ENCODE peak calls at places on chromosomes 11 and 22, in five cellular contexts. Q is A549, W is endothelial cell, M is sigmoid colon, A is GM20000. P is an unnamed sample.

GRCh38 chr11:19560156-19560555 is 152.5 kb upstream of the NAV2 start:
- DNase-seq in Q (no peak), M (no peak), W (no peak), A (no peak), P (no peak)

GRCh38 chr11:76237914-76238313 is 31.6 kb upstream of the WNT11 start:
- DNase-seq in W (no peak), A (no peak), M (no peak), Q (peak), P (no peak)

GRCh38 chr22:43269325-43270040 is 73.7 kb downstream of the SCUBE1 start:
- DNase-seq in M (no peak), W (no peak), Q (no peak), A (no peak), P (no peak)

GRCh38 chr11:88246680-88247079 is 71.4 kb upstream of the RAB38 start:
- DNase-seq in Q (no peak), A (no peak), M (no peak), W (no peak), P (no peak)

GRCh38 chr11:68867067-68867466 is 25.4 kb upstream of the CPT1A start:
- DNase-seq in W (no peak), Q (no peak), M (no peak), A (no peak), P (peak)

GRCh38 chr11:30786392-30787120 is 200.4 kb upstream of the MPPED2 start:
- DNase-seq in W (no peak), A (no peak), Q (no peak), M (no peak), P (no peak)

GRCh38 chr22:37244114-37244921 is at the start of gene RAC2:
- DNase-seq in W (peak), M (peak), Q (no peak), A (peak), P (peak)

GRCh38 chr11:119567667-119568582 is 145.0 kb upstream of the THY1 start:
- DNase-seq in W (no peak), Q (no peak), M (peak), A (no peak), P (no peak)

GRCh38 chr11:66981976-66982578 is 7.0 kb downstream of the C11orf86 start:
- DNase-seq in Q (peak), W (no peak), A (no peak), M (peak), P (no peak)

GRCh38 chr11:110764485-110764884 is 52.2 kb upstream of the ARHGAP20 start:
- DNase-seq in W (no peak), A (no peak), Q (no peak), M (no peak), P (no peak)

GRCh38 chr22:36328635-36329216 is 59.0 kb downstream of the MYH9 start:
- DNase-seq in W (no peak), M (peak), Q (peak), A (peak), P (no peak)

GRCh38 chr11:112882494-112883381 is 78.5 kb upstream of the NCAM1 start:
- DNase-seq in W (no peak), Q (no peak), A (no peak), M (no peak), P (no peak)

GRCh38 chr22:17858033-17858432 is 83.8 kb upstream of the BID start:
- DNase-seq in M (no peak), Q (no peak), A (no peak), W (no peak), P (no peak)

GRCh38 chr11:13149991-13150390 is 127.6 kb upstream of the BMAL1 start:
- DNase-seq in A (no peak), W (no peak), Q (no peak), M (no peak), P (no peak)

GRCh38 chr11:86209806-86210657 is 34.5 kb upstream of the EED start:
- DNase-seq in M (no peak), A (no peak), Q (no peak), W (no peak), P (no peak)

GRCh38 chr11:18022419-18022818 is 9.6 kb upstream of the SERGEF start:
- DNase-seq in Q (no peak), A (no peak), W (no peak), M (no peak), P (no peak)

GRCh38 chr22:49046546-49047305 is 780.9 kb downstream of the BRD1 start:
- DNase-seq in W (peak), M (no peak), A (peak), Q (peak), P (no peak)

GRCh38 chr11:75233688-75234295 is 6.8 kb upstream of the TPBGL start:
- DNase-seq in M (no peak), Q (no peak), A (no peak), W (peak), P (no peak)

GRCh38 chr22:39103431-39103830 is 6.4 kb downstream of the APOBEC3H start:
- DNase-seq in W (no peak), M (no peak), A (no peak), Q (no peak), P (no peak)

GRCh38 chr11:95150977-95151684 is 61.5 kb downstream of the ENDOD1 start:
- DNase-seq in M (peak), W (peak), A (peak), Q (peak), P (peak)

GRCh38 chr11:134278356-134278755 is 2.2 kb downstream of the GLB1L3 start:
- DNase-seq in A (no peak), W (no peak), M (no peak), Q (no peak), P (no peak)

GRCh38 chr11:115616941-115617340 is 112.7 kb upstream of the CADM1 start:
- DNase-seq in A (no peak), M (no peak), W (no peak), Q (no peak), P (no peak)

GRCh38 chr11:27234043-27234668 is 128.9 kb downstream of the CCDC34 start:
- DNase-seq in M (peak), A (peak), Q (peak), W (no peak), P (no peak)

GRCh38 chr22:45608763-45609180 is 62.9 kb upstream of the ATXN10 start:
- DNase-seq in M (no peak), A (no peak), Q (no peak), W (no peak), P (no peak)

GRCh38 chr11:28738549-28738948 is 630.4 kb downstream of the METTL15 start:
- DNase-seq in W (no peak), M (no peak), A (no peak), Q (no peak), P (no peak)

GRCh38 chr11:103266167-103266831 is 157.1 kb downstream of the DYNC2H1 start:
- DNase-seq in Q (no peak), A (no peak), W (no peak), M (no peak), P (no peak)

GRCh38 chr11:75264356-75264755 is 23.8 kb downstream of the TPBGL start:
- DNase-seq in M (peak), Q (no peak), W (no peak), A (no peak), P (peak)

GRCh38 chr11:70048279-70049024 is 29.7 kb upstream of the ANO1 start:
- DNase-seq in W (peak), M (no peak), A (no peak), Q (peak), P (no peak)

GRCh38 chr11:9941991-9942390 is 278.1 kb downstream of the SWAP70 start:
- DNase-seq in W (no peak), Q (no peak), A (no peak), M (no peak), P (no peak)

GRCh38 chr11:65590240-65590738 is 5.3 kb downstream of the KCNK7 start:
- DNase-seq in M (peak), W (no peak), Q (no peak), A (no peak), P (no peak)

GRCh38 chr11:117663826-117664225 is 133.2 kb downstream of the DSCAML1 start:
- DNase-seq in W (no peak), M (peak), Q (no peak), A (no peak), P (no peak)

GRCh38 chr11:72072348-72072747 is 8.0 kb downstream of the NUMA1 start:
- DNase-seq in M (no peak), A (no peak), Q (no peak), W (no peak), P (no peak)

GRCh38 chr22:32649515-32650200 is 151.8 kb upstream of the TIMP3 start:
- DNase-seq in A (no peak), M (peak), W (no peak), Q (no peak), P (no peak)

GRCh38 chr11:61123775-61124571 is 21.7 kb downstream of the CD5 start:
- DNase-seq in M (no peak), A (no peak), W (no peak), Q (no peak), P (peak)

GRCh38 chr11:61125310-61125684 is 23.0 kb downstream of the CD5 start:
- DNase-seq in W (no peak), Q (no peak), A (no peak), M (no peak), P (no peak)

GRCh38 chr11:61124574-61125309 is 22.5 kb downstream of the CD5 start:
- DNase-seq in W (no peak), Q (no peak), A (no peak), M (no peak), P (peak)

GRCh38 chr11:61127991-61128390 is 25.7 kb downstream of the CD5 start:
- DNase-seq in W (no peak), Q (no peak), A (no peak), M (no peak), P (no peak)

DNA sequence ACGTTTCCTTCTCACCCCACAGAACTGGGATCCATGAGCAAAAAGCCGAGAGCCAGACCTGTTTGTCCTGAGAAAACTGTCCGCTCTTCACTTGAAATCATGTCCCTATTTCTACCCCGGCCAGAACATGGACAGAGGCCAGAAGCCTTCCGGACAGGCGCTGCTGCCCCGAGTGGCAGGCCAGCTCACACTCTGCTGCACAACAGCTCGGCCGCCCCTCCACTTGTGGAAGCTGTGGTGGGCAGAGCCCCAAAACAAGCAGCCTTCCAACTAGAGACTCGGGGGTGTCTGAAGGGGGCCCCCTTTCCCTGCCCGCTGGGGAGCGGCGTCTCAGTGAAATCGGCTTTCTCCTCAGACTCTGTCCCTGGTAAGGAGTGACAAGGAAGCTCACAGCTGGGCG is 24.0 kb downstream of the CD5 start:
- DNase-seq in M (no peak), Q (no peak), W (peak), A (no peak), P (no peak)
- TF ChIP-seq CTCF in M (no peak), Q (no peak), W (no peak), A (no peak), P (peak)

GRCh38 chr11:1304376-1304775 is 5.1 kb downstream of the TOLLIP start:
- DNase-seq in A (no peak), Q (peak), W (no peak), M (no peak), P (no peak)

GRCh38 chr11:1302461-1303073 is 6.9 kb downstream of the TOLLIP start:
- DNase-seq in W (no peak), A (no peak), M (no peak), Q (no peak), P (no peak)

GRCh38 chr11:1302041-1302460 is 7.4 kb downstream of the TOLLIP start:
- DNase-seq in A (no peak), Q (no peak), W (no peak), M (peak), P (no peak)

GRCh38 chr11:1303973-1304372 is 5.5 kb downstream of the TOLLIP start:
- DNase-seq in M (peak), A (no peak), Q (no peak), W (peak), P (no peak)

GRCh38 chr11:1303196-1303821 is 6.1 kb downstream of the TOLLIP start:
- DNase-seq in Q (no peak), W (peak), A (no peak), M (no peak), P (no peak)
- TF ChIP-seq CTCF in Q (peak), W (peak), A (no peak), M (no peak), P (peak)

GRCh38 chr22:26214466-26214865 is 45.2 kb downstream of the SEZ6L start:
- DNase-seq in M (no peak), Q (no peak), W (no peak), A (no peak), P (no peak)

GRCh38 chr22:26215766-26216165 is 46.5 kb downstream of the SEZ6L start:
- DNase-seq in W (no peak), Q (no peak), A (no peak), M (peak), P (no peak)

GRCh38 chr22:26213826-26214225 is 44.6 kb downstream of the SEZ6L start:
- DNase-seq in M (no peak), Q (no peak), A (no peak), W (no peak), P (no peak)

GRCh38 chr22:26210390-26210789 is 41.1 kb downstream of the SEZ6L start:
- DNase-seq in W (no peak), Q (no peak), M (peak), A (no peak), P (no peak)
- TF ChIP-seq CTCF in W (no peak), Q (no peak), M (no peak), A (no peak), P (no peak)

DNA sequence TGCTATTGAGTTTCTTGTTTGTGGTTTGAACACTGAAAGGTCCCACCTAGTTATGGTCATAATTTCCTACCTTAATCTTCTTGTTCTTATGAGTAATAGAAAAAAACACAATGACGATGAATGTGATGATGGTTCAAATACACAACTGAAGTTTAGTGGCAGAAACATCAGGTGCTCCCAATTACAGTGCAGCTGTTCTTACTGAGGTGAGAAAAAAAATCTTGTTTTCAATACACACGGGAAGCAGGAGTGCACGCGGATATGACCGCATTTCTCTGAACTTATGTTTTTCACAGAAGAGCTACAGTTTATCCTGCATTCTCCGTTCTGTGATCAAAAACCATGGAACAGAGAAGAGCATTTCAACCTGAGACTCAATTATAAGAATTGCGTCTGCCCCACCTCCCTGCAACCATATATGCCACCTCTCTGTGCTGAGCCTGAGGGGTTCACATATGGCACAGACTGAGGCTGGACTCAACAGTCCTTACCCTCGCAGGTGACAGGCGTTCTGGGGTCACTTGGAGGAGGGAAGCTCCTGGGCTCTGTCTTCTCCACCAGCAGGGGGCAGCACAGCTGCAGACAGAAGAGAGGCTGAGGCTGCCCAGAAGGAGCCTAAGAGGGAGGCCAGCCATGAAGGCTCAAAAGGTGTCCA is 99.7 kb upstream of the IGLL5 start:
- DNase-seq in Q (peak), A (peak), W (peak), M (no peak), P (no peak)
- TF ChIP-seq CTCF in Q (peak), A (peak), W (peak), M (no peak), P (peak)

GRCh38 chr11:12121504-12121903 is 11.1 kb downstream of the MICAL2 start:
- DNase-seq in A (no peak), Q (no peak), W (no peak), M (no peak), P (no peak)
- TF ChIP-seq CTCF in A (no peak), Q (no peak), W (no peak), M (no peak), P (no peak)

GRCh38 chr11:61892085-61892370 is 683 bp upstream of the FADS3 start:
- DNase-seq in W (no peak), A (no peak), M (no peak), Q (no peak), P (no peak)
- TF ChIP-seq CTCF in W (no peak), A (no peak), M (no peak), Q (no peak), P (peak)

DNA sequence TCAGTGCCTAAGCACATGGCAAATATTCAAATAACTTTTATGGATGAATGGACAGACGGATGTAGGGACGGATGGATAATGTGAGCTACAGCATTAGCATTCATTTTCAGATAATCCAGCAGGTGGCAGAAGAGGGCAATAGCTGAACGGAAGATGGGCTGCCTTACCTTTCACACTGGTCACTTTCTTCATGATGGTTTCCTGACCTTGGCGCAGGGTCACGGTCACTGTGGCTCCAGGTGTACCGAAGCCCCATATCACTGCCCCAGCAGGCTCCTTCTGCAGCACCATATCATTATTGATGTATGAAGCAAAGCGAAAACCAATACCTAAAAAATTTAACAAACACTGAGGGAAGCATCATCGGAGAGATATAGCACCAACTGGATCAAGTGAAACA is 4.3 kb downstream of the SIAE start:
- DNase-seq in W (peak), A (peak), Q (peak), M (no peak), P (no peak)
- TF ChIP-seq CTCF in W (peak), A (peak), Q (peak), M (peak), P (peak)

GRCh38 chr22:26797910-26798309 is 140.5 kb downstream of the MIAT start:
- DNase-seq in M (no peak), A (no peak), Q (peak), W (peak), P (no peak)
- TF ChIP-seq CTCF in M (no peak), A (no peak), Q (peak), W (no peak), P (peak)

P was measured in chondrocyte.